ENCODE peak calls at places on chromosomes 7 and 10, in ten cellular contexts. P is cardiac muscle cell, R is ascending aorta, C is Panc1, B is tibial artery, F is NB4, T is astrocyte of the cerebellum, L is colonic mucosa, S is IMR-90, Z is tibial nerve. W is an unnamed sample.

GRCh38 chr10:80382989-80383388 is 25.4 kb upstream of the PRXL2A start:
- DNase-seq in F (peak; percentile 52), R (no peak), P (peak; percentile 64), S (peak; percentile 11), T (no peak), L (peak; percentile 40), B (no peak), C (peak; percentile 15), Z (peak; percentile 10), W (no peak)

GRCh38 chr7:128114806-128115205 is 83.6 kb upstream of the LRRC4 start:
- DNase-seq in B (no peak), F (no peak), Z (no peak), S (no peak), P (no peak), L (peak; percentile 6), T (no peak), C (no peak), R (peak; percentile 22), W (no peak)

GRCh38 chr7:2723138-2723850 is 35.3 kb downstream of the AMZ1 start:
- DNase-seq in F (no peak), L (no peak), S (no peak), Z (no peak), B (peak; percentile 12), P (no peak), R (peak; percentile 56), C (no peak), T (no peak), W (no peak)

GRCh38 chr7:29886827-29887226 is 80.5 kb downstream of the WIPF3 start:
- DNase-seq in F (no peak), C (no peak), R (no peak), P (no peak), T (no peak), S (no peak), B (no peak), L (no peak), Z (no peak), W (no peak)

GRCh38 chr10:75244487-75245353 is 9.0 kb upstream of the COMTD1 start:
- DNase-seq in Z (no peak), T (no peak), B (no peak), S (no peak), F (no peak), C (no peak), R (peak; percentile 24), P (no peak), L (peak; percentile 53), W (no peak)

GRCh38 chr10:70440296-70441160 is 953 bp downstream of the NODAL start:
- DNase-seq in R (no peak), F (no peak), Z (no peak), P (no peak), L (no peak), B (peak; percentile 20), S (no peak), T (no peak), C (no peak), W (no peak)

GRCh38 chr7:17940302-17941170 is at the start of gene SNX13:
- DNase-seq in R (peak; percentile 95), S (peak; percentile 92), P (peak; percentile 95), T (peak; percentile 81), B (peak; percentile 92), Z (peak; percentile 84), L (peak; percentile 92), F (peak; percentile 98), C (peak; percentile 65), W (peak; percentile 52)

GRCh38 chr7:94272821-94273583 is 121.7 kb upstream of the COL1A2 start:
- DNase-seq in B (no peak), C (no peak), L (no peak), F (no peak), P (no peak), S (peak; percentile 30), R (no peak), T (no peak), Z (no peak), W (no peak)

GRCh38 chr10:117546630-117547300 is 4.2 kb downstream of the EMX2 start:
- DNase-seq in L (no peak), F (no peak), B (no peak), S (no peak), T (no peak), C (no peak), Z (no peak), R (no peak), P (no peak), W (no peak)

GRCh38 chr10:117548191-117548668 is 5.7 kb downstream of the EMX2 start:
- DNase-seq in C (no peak), L (no peak), T (no peak), P (no peak), F (no peak), Z (no peak), B (no peak), R (no peak), S (no peak), W (no peak)

GRCh38 chr10:117546020-117546629 is 3.6 kb downstream of the EMX2 start:
- DNase-seq in R (no peak), P (no peak), L (no peak), T (no peak), B (no peak), S (no peak), Z (no peak), C (no peak), F (no peak), W (no peak)

GRCh38 chr10:117549100-117549499 is 6.6 kb downstream of the EMX2 start:
- DNase-seq in R (no peak), S (no peak), F (no peak), T (no peak), B (no peak), L (no peak), C (no peak), Z (no peak), P (no peak), W (no peak)

DNA sequence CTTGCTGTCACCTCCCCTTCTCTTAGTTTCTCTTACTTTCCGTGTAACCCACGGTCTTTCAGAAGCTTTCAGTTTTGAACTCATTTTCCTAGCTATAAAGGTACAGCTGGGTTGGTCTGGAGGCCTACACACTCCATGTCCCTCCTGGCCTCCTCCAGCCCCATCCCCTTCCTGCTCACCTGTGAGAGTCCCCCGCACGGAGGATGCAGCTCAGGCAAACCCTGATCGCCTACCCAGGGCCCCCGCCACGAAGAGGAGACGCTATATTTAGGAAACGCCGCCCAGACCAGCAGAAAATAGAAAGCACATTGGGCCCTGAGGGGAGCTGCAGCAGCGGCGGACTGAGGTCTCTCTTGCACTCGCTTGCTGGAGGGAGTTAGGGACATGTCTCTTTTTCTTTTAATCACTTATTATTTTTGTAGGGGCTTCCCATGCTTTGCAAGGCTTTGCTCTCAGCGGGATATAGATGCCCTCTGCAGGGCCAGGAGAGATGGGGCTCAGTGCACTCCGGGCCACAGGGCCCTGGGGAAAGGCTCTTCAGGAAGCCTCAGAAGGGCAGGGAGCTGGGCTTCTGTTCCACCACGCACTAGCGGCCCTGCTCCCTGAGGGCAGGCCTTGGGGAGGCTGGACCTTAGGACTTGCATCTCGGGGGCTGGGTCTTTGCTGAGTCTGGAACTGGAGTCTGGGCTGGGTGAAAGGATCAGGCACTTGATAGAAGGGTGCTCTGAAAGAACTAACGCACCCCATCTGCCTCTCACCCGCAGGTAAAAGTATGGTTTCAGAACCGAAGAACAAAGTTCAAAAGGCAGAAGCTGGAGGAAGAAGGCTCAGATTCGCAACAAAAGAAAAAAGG is 5.0 kb downstream of the EMX2 start:
- DNase-seq in F (no peak), C (no peak), T (no peak), B (no peak), Z (no peak), P (no peak), S (no peak), L (no peak), R (no peak), W (no peak)
- H3K4me3 ChIP-seq in F (no peak overlapping the region), C (no peak overlapping the region), T (no peak overlapping the region), B (peak overlapping the region; percentile 68), Z (no peak overlapping the region), P (no peak overlapping the region), S (no peak overlapping the region), L (no peak overlapping the region), R (no peak overlapping the region), W (no peak overlapping the region)

GRCh38 chr10:60446070-60446833 is 56.6 kb upstream of the ANK3 start:
- DNase-seq in T (no peak), P (peak; percentile 50), C (no peak), F (no peak), R (no peak), S (no peak), B (no peak), Z (no peak), L (no peak), W (no peak)

GRCh38 chr10:60444494-60445064 is 54.9 kb upstream of the ANK3 start:
- DNase-seq in L (no peak), R (no peak), Z (no peak), C (no peak), T (peak; percentile 49), F (peak; percentile 18), B (no peak), S (peak; percentile 63), P (peak; percentile 67), W (no peak)

GRCh38 chr10:60446855-60447254 is 57.2 kb upstream of the ANK3 start:
- DNase-seq in L (no peak), S (no peak), F (peak; percentile 19), R (peak; percentile 78), Z (no peak), T (no peak), C (no peak), B (no peak), P (peak; percentile 36), W (no peak)

DNA sequence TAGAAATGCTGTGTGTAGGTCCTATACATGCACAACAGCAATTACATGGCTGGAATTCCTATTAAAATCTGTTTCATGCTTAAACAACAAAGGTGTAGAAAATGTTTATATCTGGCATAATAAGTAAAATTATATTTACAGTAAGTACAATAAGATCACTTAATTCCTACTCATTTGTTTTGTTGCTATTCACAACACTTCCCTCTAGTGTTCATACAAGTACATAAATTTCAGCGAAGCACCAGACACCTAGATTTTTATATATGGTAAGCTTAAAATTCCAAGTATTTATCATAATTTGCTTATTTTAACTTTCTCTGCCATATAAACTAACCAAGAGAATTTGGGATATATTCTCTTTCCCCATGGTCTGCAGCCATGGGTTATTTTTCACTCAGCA is 51.8 kb upstream of the ANK3 start:
- DNase-seq in B (no peak), P (peak; percentile 57), C (no peak), S (peak; percentile 43), Z (no peak), R (no peak), L (no peak), F (peak; percentile 27), T (no peak), W (no peak)
- TF ChIP-seq CTCF in B (no peak), P (peak; percentile 53), C (peak; percentile 51), S (peak; percentile 47), Z (peak; percentile 13), R (no peak), L (no peak), F (no peak), T (peak; percentile 7), W (peak; percentile 20)

DNA sequence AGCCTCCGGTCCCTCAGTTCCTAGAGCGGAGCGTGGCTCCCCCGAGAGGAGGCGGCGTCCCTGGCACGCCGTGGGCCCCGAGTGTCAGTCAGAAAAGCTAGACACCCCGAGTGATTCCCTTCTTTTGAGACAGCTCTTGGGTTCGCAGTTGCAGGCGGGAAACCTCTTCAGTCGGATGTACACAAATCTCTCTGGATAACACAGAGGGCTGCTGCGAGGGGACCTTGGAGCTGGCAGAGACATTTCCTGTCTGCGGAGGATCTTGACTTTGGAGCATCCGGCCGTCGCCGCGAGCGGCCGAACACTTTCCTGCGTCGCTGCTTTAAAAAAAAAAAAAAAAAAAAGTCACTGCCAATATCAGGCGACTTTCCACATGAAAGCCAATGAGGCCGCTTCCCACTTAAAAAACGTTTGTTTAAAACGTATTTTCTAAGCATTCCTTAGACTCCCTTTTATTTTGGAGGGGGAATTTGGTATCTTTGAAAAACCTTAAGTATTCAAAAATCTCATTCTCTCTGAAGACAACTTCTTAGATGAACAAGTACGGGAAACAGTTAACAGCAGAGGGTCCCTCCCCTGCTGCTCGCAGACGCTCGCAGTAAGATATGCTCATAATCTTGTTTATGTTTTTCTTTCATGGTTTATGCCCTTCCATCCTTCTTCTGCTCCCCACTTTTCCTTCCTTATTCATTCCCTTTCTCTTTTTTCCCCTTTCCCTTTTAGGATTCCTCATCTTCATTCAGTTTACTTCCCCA is 9.9 kb downstream of the HHEX start:
- DNase-seq in T (no peak), L (peak; percentile 26), F (peak; percentile 85), R (no peak), P (peak; percentile 53), Z (no peak), B (peak; percentile 35), S (peak; percentile 42), C (no peak), W (no peak)
- H3K4me3 ChIP-seq in T (peak overlapping the region; percentile 39), L (peak overlapping the region; percentile 30), F (peak overlapping the region; percentile 67), R (peak overlapping the region; percentile 66), P (peak overlapping the region; percentile 40), Z (peak overlapping the region; percentile 7), B (peak overlapping the region; percentile 43), S (peak overlapping the region; percentile 40), C (peak overlapping the region; percentile 65), W (peak overlapping the region; percentile 34)

GRCh38 chr7:101705327-101705726 is 76.2 kb upstream of the MYL10 start:
- DNase-seq in Z (no peak), P (peak; percentile 65), R (no peak), B (no peak), T (no peak), S (peak; percentile 10), L (no peak), F (no peak), C (no peak), W (no peak)

GRCh38 chr7:101701153-101701794 is 72.2 kb upstream of the MYL10 start:
- DNase-seq in L (peak; percentile 66), B (no peak), F (no peak), S (no peak), R (no peak), T (no peak), P (no peak), C (no peak), Z (no peak), W (no peak)

GRCh38 chr7:101700424-101700823 is 71.3 kb upstream of the MYL10 start:
- DNase-seq in L (no peak), F (no peak), T (no peak), S (no peak), Z (no peak), R (no peak), B (no peak), P (no peak), C (no peak), W (no peak)

GRCh38 chr7:101699884-101700283 is 70.8 kb upstream of the MYL10 start:
- DNase-seq in L (no peak), T (no peak), C (no peak), F (no peak), Z (no peak), S (no peak), R (no peak), B (no peak), P (no peak), W (no peak)

GRCh38 chr7:101702362-101702850 is 73.3 kb upstream of the MYL10 start:
- DNase-seq in B (no peak), Z (no peak), C (no peak), R (no peak), P (no peak), F (no peak), S (no peak), L (peak; percentile 92), T (no peak), W (no peak)
- TF ChIP-seq CTCF in B (no peak), Z (no peak), C (no peak), R (no peak), P (no peak), F (no peak), S (no peak), L (peak; percentile 22), T (no peak), W (no peak)

W was measured in HFF-Myc.